ENCODE peak calls at places on chromosomes 11 and 22, in nine cellular contexts. K is LNCaP clone FGC, E is HL-60, Z is heart left ventricle, M is spleen, W is ovary, L is NB4, U is lower lobe of right lung, S is astrocyte of the spinal cord. P is an unnamed sample.

GRCh38 chr11:133927690-133928627 is 28.8 kb downstream of the IGSF9B start:
- DNase-seq in K (peak), E (peak), Z (peak), M (peak), W (peak), L (peak), U (no peak), S (peak), P (peak)

GRCh38 chr22:25331050-25331449 is 111.6 kb downstream of the CRYBB2 start:
- DNase-seq in K (no peak), E (no peak), Z (no peak), M (no peak), W (no peak), L (no peak), U (no peak), S (no peak), P (no peak)

GRCh38 chr11:118342503-118343161 is at the start of gene CD3D:
- DNase-seq in K (no peak), E (no peak), Z (no peak), M (no peak), W (no peak), L (peak), U (no peak), S (no peak), P (no peak)

GRCh38 chr22:20324139-20324516 is 4.3 kb upstream of the DGCR6L start:
- DNase-seq in K (no peak), E (no peak), Z (no peak), M (no peak), W (no peak), L (no peak), U (no peak), S (no peak), P (no peak)

GRCh38 chr11:11607772-11608171 is 14.0 kb downstream of the GALNT18 start:
- DNase-seq in K (no peak), E (no peak), Z (no peak), M (no peak), W (no peak), L (no peak), U (no peak), S (no peak), P (no peak)

GRCh38 chr11:64875369-64876225 is 2.8 kb downstream of the EHD1 start:
- DNase-seq in K (no peak), E (peak), Z (no peak), M (peak), W (no peak), L (peak), U (no peak), S (no peak), P (no peak)

GRCh38 chr22:42343136-42343484 is 72.7 kb upstream of the TCF20 start:
- DNase-seq in K (no peak), E (no peak), Z (no peak), M (no peak), W (peak), L (no peak), U (no peak), S (no peak), P (no peak)

GRCh38 chr11:628056-628455 is 1.1 kb upstream of the SCT start:
- DNase-seq in K (no peak), E (no peak), Z (no peak), M (no peak), W (no peak), L (peak), U (peak), S (no peak), P (no peak)

GRCh38 chr11:36012979-36013378 is 69.1 kb downstream of the LDLRAD3 start:
- DNase-seq in K (no peak), E (no peak), Z (no peak), M (no peak), W (no peak), L (no peak), U (no peak), S (no peak), P (no peak)

GRCh38 chr11:1049071-1049405 is 12.5 kb upstream of the MUC6 start:
- DNase-seq in K (no peak), E (no peak), Z (peak), M (no peak), W (peak), L (no peak), U (no peak), S (no peak), P (peak)

GRCh38 chr11:72932132-72932570 is 117.9 kb downstream of the ATG16L2 start:
- DNase-seq in K (no peak), E (no peak), Z (no peak), M (no peak), W (no peak), L (no peak), U (no peak), S (peak), P (no peak)

GRCh38 chr11:124662111-124662510 is 11.4 kb downstream of the SIAE start:
- DNase-seq in K (no peak), E (no peak), Z (no peak), M (no peak), W (no peak), L (no peak), U (no peak), S (no peak), P (no peak)

GRCh38 chr11:124661553-124661952 is 12.0 kb downstream of the SIAE start:
- DNase-seq in K (no peak), E (no peak), Z (no peak), M (no peak), W (no peak), L (no peak), U (no peak), S (no peak), P (no peak)

GRCh38 chr11:124657922-124658321 is 15.6 kb downstream of the SIAE start:
- DNase-seq in K (no peak), E (no peak), Z (no peak), M (no peak), W (no peak), L (no peak), U (no peak), S (no peak), P (no peak)

GRCh38 chr11:124656759-124657627 is 16.5 kb downstream of the SIAE start:
- DNase-seq in K (peak), E (no peak), Z (no peak), M (no peak), W (no peak), L (no peak), U (no peak), S (peak), P (no peak)
- TF ChIP-seq CTCF in K (no peak), E (no peak), Z (no peak), M (no peak), W (no peak), L (no peak), U (no peak), S (no peak), P (no peak)

DNA sequence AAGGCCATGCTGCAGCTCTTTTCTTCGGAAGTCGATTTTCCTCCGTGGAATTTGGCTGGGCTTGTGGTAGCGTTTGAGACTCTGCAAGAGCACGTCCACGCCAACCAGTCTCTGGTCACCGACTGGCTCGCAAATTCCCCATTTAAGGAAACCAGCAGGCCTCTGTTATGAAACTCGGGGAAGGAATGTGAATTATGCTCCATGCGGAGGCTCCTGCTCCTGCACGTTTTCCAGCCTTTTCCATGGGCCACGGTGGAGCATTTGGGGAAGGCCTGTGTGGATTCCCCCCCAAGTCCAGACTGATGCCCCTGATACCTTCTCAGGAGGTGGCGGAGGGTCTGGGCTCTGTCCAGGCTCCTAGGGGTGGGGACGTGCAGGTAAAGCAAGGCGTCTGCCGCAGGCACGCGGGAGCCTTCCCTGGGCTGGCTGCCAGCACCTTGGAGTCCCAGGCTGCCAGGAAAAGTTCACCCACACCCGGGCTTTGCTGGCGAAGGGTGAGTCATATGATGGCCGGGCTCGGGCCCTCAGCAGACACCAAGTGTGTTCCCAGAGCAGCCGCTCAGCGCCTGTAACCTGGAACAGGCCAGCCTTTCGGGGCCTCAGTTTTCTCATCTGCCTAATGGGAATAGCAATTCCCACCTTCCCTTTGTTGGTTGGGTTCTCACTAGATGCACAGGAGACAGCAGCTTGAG is 41.9 kb downstream of the LRP5 start:
- DNase-seq in K (peak), E (no peak), Z (peak), M (no peak), W (peak), L (no peak), U (peak), S (peak), P (peak)
- H3K4me3 ChIP-seq in K (no peak), E (no peak), Z (no peak), M (no peak), W (no peak), L (no peak), U (no peak), S (no peak), P (no peak)

DNA sequence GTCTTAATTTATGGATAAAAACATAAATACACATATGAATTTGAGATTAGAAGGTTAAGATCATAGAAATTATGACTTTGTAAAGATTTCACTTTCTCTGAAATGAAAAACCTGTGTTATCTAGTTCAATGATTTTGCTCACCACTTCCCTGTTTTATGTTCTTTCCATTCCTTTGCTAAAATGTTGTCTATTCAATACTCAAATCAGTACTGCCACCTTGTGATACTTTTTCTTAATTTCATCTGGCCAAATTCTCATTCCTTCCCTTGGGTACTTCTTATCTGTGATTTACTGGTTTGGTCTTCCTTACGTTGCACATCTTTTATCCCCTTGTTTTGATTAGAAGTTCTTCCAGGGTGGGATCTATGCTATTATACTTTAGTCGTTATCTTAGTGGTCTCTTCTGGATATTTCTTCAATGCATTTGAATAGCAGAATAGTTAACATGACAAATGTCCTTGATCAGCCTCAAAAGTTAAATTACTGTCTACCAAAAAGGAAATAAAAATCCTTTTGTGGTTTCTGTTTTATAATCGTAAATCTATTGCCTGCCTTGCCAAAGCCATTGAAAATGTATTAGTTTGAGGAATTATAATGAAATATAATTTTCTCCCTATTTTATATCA is 197.0 kb downstream of the PGR start:
- DNase-seq in K (no peak), E (no peak), Z (no peak), M (no peak), W (no peak), L (peak), U (no peak), S (peak), P (no peak)
- TF ChIP-seq CTCF in K (peak), E (peak), Z (peak), M (peak), W (no peak), L (no peak), U (peak), S (peak), P (peak)

GRCh38 chr22:19150482-19151328 is 613 bp upstream of the GSC2 start:
- DNase-seq in K (no peak), E (no peak), Z (no peak), M (peak), W (no peak), L (no peak), U (no peak), S (no peak), P (peak)

GRCh38 chr22:19147193-19147780 is 2.8 kb downstream of the GSC2 start:
- DNase-seq in K (no peak), E (no peak), Z (no peak), M (peak), W (no peak), L (no peak), U (no peak), S (no peak), P (peak)

GRCh38 chr22:19149962-19150361 is at the start of gene GSC2:
- DNase-seq in K (no peak), E (no peak), Z (no peak), M (no peak), W (no peak), L (no peak), U (no peak), S (no peak), P (no peak)

GRCh38 chr22:19148417-19149046 is 1.6 kb downstream of the GSC2 start:
- DNase-seq in K (no peak), E (no peak), Z (no peak), M (peak), W (peak), L (no peak), U (no peak), S (no peak), P (peak)

GRCh38 chr22:19149047-19149883 is 827 bp downstream of the GSC2 start:
- DNase-seq in K (no peak), E (peak), Z (no peak), M (peak), W (no peak), L (no peak), U (no peak), S (no peak), P (peak)
- H3K4me3 ChIP-seq in K (no peak), E (no peak), Z (peak), M (peak), W (no peak), L (no peak), U (peak), S (no peak), P (peak)

DNA sequence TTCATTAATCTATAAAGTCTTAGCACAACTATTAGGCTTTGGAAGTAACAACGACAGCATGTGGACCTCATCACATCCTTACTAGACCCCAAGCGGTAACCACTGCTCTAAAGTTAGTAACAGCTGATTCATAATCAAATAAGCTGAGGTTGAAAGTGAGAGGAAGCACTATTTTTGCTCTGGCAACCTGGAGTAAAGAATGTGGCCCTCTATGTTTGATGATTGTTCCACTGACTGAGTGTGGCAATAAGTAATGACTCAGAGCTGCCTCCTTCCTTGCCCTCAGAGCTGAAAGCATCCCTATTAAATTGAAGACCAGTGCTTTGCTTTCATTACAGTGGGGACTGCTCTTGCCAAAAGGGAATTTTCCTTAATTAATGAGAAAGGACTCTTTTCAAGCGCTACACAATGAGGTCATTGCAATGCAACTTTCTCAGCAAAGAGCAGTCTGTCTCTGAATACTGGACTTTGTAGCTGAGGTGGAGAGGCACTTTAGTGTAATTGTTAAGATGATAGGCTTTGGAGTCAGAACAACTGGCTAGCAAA is 906.1 kb upstream of the RAG2 start:
- DNase-seq in K (no peak), E (no peak), Z (no peak), M (no peak), W (no peak), L (peak), U (no peak), S (peak), P (no peak)
- TF ChIP-seq CTCF in K (no peak), E (no peak), Z (no peak), M (no peak), W (no peak), L (no peak), U (no peak), S (no peak), P (no peak)

GRCh38 chr11:121191787-121192186 is 90.7 kb downstream of the TECTA start:
- DNase-seq in K (no peak), E (no peak), Z (no peak), M (no peak), W (no peak), L (no peak), U (no peak), S (no peak), P (no peak)

GRCh38 chr11:121198491-121198890 is 94.1 kb upstream of the SC5D start:
- DNase-seq in K (no peak), E (no peak), Z (no peak), M (no peak), W (no peak), L (peak), U (no peak), S (no peak), P (no peak)

GRCh38 chr11:121199516-121199915 is 93.1 kb upstream of the SC5D start:
- DNase-seq in K (no peak), E (no peak), Z (no peak), M (no peak), W (no peak), L (no peak), U (no peak), S (no peak), P (no peak)

DNA sequence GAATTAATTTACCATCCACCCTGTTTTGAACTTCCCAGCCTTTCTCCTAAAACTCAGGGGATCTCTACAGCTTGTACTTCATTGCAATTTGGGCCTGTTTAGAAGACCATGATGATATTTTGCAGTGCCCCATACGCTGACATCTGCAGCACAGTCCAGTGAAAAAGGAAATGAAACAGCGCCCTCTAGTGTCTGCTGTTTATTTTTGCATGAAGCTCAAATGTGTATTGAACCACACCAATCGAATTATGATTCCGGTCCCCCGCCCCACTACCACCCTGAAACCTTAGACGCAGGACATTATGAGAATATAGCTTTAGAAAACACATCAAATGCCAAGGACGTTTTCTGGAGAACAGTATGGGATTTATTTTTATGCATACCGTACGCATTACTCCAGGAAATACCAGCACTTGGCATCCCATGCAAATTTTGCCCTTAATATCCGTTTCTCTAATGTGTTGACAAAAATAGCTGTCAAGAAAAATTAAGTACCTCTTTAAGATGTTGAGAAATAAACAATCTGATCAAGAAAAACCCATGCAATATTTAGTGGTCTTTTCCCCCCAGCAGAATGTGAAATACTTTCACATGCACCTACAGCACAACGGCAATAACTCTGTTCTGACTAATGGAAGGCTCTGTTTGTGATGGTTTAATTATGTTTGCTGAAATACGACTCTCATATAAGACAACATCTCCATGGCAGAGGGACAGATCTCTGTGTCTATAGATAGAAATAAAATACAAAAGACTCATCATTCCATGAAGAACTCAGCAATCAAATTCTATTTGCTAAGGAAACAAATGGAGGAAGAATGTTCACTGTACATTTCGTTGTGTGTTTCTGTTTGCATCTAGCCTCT is 93.9 kb downstream of the TECTA start:
- DNase-seq in K (peak), E (peak), Z (no peak), M (no peak), W (no peak), L (peak), U (no peak), S (peak), P (no peak)
- H3K4me3 ChIP-seq in K (peak), E (no peak), Z (no peak), M (no peak), W (no peak), L (no peak), U (no peak), S (no peak), P (no peak)

GRCh38 chr11:31160504-31161422 is 208.8 kb downstream of the DCDC1 start:
- DNase-seq in K (no peak), E (no peak), Z (no peak), M (no peak), W (no peak), L (no peak), U (no peak), S (no peak), P (no peak)
- TF ChIP-seq CTCF in K (peak), E (no peak), Z (peak), M (no peak), W (no peak), L (no peak), U (peak), S (peak), P (peak)

GRCh38 chr22:32475428-32476010 is 908 bp downstream of the FBXO7 start:
- DNase-seq in K (no peak), E (peak), Z (no peak), M (peak), W (peak), L (peak), U (peak), S (peak), P (no peak)

GRCh38 chr22:32474635-32475427 is at the start of gene FBXO7:
- DNase-seq in K (no peak), E (peak), Z (peak), M (peak), W (peak), L (peak), U (peak), S (peak), P (peak)

GRCh38 chr22:32476286-32476685 is 1.7 kb downstream of the FBXO7 start:
- DNase-seq in K (no peak), E (no peak), Z (no peak), M (no peak), W (no peak), L (no peak), U (no peak), S (no peak), P (no peak)

GRCh38 chr22:32477608-32478007 is 3.0 kb downstream of the FBXO7 start:
- DNase-seq in K (no peak), E (no peak), Z (no peak), M (no peak), W (no peak), L (no peak), U (no peak), S (no peak), P (no peak)

DNA sequence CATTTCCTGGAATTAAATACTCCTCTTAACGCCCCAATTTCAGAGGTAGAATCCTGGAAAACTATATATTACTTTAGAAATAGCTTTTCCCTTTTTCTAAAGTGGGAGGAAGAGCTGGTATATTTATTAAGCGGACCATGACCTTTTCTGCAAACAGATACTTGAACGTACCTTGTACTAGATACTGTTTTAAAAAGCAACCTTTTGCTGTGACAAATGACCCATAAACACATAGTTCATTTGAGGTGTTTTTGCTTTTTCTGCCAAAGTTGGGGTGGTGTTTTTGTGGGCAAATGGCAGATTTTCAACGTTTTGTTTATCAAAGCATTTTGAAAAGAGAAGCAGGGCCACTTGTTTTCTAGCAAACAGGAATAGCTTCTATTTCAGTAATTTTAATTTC is 2.2 kb downstream of the FBXO7 start:
- DNase-seq in K (no peak), E (no peak), Z (no peak), M (no peak), W (no peak), L (no peak), U (no peak), S (no peak), P (no peak)
- H3K4me3 ChIP-seq in K (peak), E (peak), Z (peak), M (peak), W (peak), L (peak), U (peak), S (peak), P (peak)

P was measured in upper lobe of right lung.